ENCODE peak calls at places on chromosomes 16 and 17, in four cellular contexts. R, Q, M and Y are unnamed samples.

GRCh38 chr16:73949574-73950348 is 346.9 kb upstream of the PSMD7 start:
- DNase-seq in R (no peak), Q (no peak), M (peak; percentile 30), Y (no peak)

GRCh38 chr17:50955667-50956120 is 89.5 kb upstream of the TOB1 start:
- DNase-seq in R (no peak), Q (peak; percentile 66), M (no peak), Y (peak; percentile 70)

GRCh38 chr17:75511610-75512575 is 3.4 kb downstream of the CASKIN2 start:
- DNase-seq in R (no peak), Q (peak; percentile 55), M (no peak), Y (peak; percentile 83)

GRCh38 chr17:69525920-69526841 is 111.7 kb downstream of the MAP2K6 start:
- DNase-seq in R (no peak), Q (peak; percentile 9), M (peak; percentile 34), Y (peak; percentile 33)

GRCh38 chr17:35294756-35295155 is 51.9 kb downstream of the SLFN5 start:
- DNase-seq in R (no peak), Q (no peak), M (no peak), Y (no peak)

GRCh38 chr16:49019081-49019633 is 262.5 kb downstream of the CBLN1 start:
- DNase-seq in R (no peak), Q (peak; percentile 59), M (no peak), Y (no peak)

GRCh38 chr17:66807182-66807581 is 27.7 kb upstream of the CACNG5 start:
- DNase-seq in R (no peak), Q (no peak), M (no peak), Y (no peak)

GRCh38 chr16:30951785-30952184 is 2.9 kb downstream of the ORAI3 start:
- DNase-seq in R (no peak), Q (no peak), M (peak; percentile 89), Y (peak; percentile 94)

GRCh38 chr17:6241381-6241780 is 171.2 kb downstream of the WSCD1 start:
- DNase-seq in R (no peak), Q (no peak), M (no peak), Y (no peak)

GRCh38 chr17:76444518-76445311 is 8.2 kb downstream of the UBE2O start:
- DNase-seq in R (no peak), Q (peak; percentile 82), M (no peak), Y (no peak)

GRCh38 chr17:18937981-18938691 is 13.8 kb upstream of the SLC5A10 start:
- DNase-seq in R (no peak), Q (no peak), M (no peak), Y (no peak)

GRCh38 chr16:27374794-27375499 is 27.0 kb upstream of the IL21R start:
- DNase-seq in R (peak; percentile 13), Q (peak; percentile 92), M (peak; percentile 55), Y (peak; percentile 81)

GRCh38 chr16:58481226-58481869 is 18.6 kb upstream of the NDRG4 start:
- DNase-seq in R (no peak), Q (no peak), M (no peak), Y (no peak)

GRCh38 chr16:74922150-74923138 is 62.5 kb downstream of the WDR59 start:
- DNase-seq in R (no peak), Q (no peak), M (no peak), Y (peak; percentile 25)

GRCh38 chr16:87267566-87267965 is 49.6 kb downstream of the C16orf95 start:
- DNase-seq in R (no peak), Q (no peak), M (no peak), Y (no peak)

GRCh38 chr16:23348579-23349469 is 46.7 kb downstream of the SCNN1B start:
- DNase-seq in R (no peak), Q (no peak), M (no peak), Y (no peak)

GRCh38 chr16:30571444-30572322 is at the start of gene ZNF688:
- DNase-seq in R (peak; percentile 96), Q (peak; percentile 96), M (peak; percentile 98), Y (peak; percentile 98)

GRCh38 chr16:12462690-12463646 is 340.7 kb downstream of the CPPED1 start:
- DNase-seq in R (no peak), Q (peak; percentile 34), M (no peak), Y (no peak)

DNA sequence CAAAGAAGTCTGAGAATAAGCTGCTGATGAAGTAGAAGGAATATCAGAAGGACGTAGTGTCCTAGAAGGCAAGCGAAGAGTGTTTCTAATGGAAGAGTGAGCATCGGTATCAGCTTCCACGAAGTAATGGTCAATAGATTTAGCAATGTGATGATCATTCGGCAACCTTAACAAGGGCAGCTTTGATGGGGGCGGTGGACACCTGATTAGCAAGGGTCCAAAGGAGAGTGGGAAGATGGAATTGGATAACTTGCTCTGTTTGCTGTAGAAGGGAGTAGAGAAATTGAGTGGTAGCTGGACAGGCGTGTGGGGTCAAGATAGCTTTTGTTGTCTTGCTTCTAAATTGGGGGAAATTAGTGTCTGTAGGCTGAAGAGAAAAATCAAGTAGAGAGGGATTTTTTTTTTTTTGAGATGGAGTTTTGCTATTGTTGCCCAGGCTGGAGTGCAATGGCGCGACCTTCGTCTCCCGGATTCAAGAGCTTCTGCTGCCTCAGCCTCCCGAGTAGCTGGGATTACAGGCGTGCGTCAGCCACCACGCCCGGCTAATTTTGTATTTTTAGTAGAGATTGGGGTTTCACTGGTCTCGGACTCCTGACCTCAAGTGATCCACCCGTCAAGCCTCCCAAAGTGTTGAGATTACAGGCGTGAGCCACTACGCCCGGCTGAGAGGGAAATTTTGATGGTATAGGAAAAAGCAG is 13.9 kb upstream of the HES7 start:
- DNase-seq in R (no peak), Q (no peak), M (peak; percentile 23), Y (no peak)
- H3K27ac ChIP-seq in R (peak overlapping the region; percentile 83), Q (no peak overlapping the region), M (peak overlapping the region; percentile 81), Y (no peak overlapping the region)

DNA sequence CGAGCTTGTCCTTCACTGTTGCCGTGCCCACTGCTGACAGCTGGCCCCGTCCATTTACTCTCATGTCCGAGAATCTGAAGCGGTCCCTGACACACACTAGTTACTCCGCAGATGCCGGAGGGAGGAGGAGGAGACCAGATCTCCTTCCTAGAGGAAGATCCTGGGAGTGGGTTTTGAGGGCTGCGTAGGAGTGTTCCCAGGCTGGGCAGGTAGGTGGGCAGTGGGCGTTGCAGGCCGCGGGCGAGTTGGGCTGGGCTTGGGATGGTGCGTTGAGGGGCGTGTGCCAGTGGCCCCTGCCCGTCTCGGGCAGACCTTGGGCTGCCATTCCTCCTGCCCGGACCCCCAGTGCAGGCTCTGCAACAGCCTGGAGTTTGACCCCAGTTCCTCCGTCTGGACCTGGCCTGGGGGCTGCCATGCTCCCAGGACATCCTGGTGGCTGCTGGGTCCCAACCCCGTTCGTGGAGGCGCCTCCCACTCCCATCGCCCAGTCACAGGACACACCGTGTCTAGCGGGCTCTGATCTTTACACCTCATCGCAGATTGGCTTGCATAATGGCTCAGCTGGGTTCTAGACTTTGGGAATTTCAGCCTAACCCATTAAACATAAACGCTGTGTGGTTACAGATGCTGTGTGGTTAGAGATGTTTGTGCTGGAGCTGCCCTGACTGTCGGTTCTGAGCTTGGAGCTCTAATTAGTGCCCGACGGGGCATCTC is 22.8 kb downstream of the CACNA1H start:
- DNase-seq in R (no peak), Q (no peak), M (no peak), Y (no peak)
- H3K4me1 ChIP-seq in R (no peaks in the 10 kb centered on the region), Q (peaks cover 10% of the 10 kb centered on the region), M (no peaks in the 10 kb centered on the region), Y (no peaks in the 10 kb centered on the region)

GRCh38 chr16:85208181-85208580 is 95.9 kb upstream of the CIBAR2 start:
- DNase-seq in R (no peak), Q (no peak), M (no peak), Y (peak; percentile 53)

GRCh38 chr16:85208643-85209520 is 96.6 kb upstream of the CIBAR2 start:
- DNase-seq in R (no peak), Q (no peak), M (no peak), Y (no peak)

GRCh38 chr16:85207357-85207921 is 95.2 kb upstream of the CIBAR2 start:
- DNase-seq in R (no peak), Q (no peak), M (no peak), Y (peak; percentile 67)

GRCh38 chr16:85205747-85206471 is 93.6 kb upstream of the CIBAR2 start:
- DNase-seq in R (no peak), Q (no peak), M (no peak), Y (peak; percentile 65)

DNA sequence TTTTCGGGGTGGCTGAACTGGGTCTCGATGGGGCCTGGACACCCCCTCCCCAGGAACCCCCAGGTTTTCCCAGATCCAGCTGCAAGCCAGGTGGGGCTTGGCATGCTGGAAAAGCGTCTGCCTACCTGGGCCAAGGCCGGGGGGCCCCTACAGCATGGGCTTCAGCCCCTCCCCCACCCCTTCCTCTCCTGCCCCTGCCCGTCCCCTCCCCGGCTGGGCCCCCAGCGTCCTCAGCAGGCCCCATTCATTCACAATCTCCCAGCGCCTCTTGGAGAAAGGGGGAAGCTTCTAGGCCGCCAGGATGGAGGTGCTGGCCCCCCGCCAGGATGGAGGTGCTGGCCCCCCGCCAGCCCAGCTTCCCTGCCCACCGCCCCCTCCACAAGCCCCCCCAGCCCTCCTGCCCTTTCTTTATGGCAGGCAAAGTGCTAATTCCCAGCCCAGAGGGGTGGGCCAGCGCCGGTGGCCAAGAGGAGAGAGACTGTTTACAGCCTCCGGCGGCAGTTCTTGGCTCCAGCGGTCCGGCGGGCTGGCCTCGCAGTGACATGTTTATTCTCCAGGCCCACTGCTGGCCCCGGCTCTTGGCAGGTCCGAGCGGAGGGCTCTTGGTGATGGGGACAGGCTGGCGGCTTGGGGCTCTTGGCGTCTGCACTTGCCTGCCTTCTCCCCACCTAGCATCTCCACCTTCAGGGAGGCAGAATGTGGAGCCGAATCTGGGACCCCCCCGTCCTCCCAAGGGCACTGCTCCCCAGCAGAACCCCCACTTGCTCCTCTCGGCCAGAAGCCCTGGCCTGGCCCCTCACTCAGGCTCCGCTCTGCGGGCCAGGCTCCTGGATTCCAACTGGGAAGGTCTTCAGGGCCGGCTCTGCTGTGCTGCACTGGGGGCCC is 94.4 kb upstream of the CIBAR2 start:
- DNase-seq in R (no peak), Q (peak; percentile 48), M (peak; percentile 82), Y (peak; percentile 82)
- H3K27ac ChIP-seq in R (no peak overlapping the region), Q (no peak overlapping the region), M (peak overlapping the region; percentile 82), Y (peak overlapping the region; percentile 25)

DNA sequence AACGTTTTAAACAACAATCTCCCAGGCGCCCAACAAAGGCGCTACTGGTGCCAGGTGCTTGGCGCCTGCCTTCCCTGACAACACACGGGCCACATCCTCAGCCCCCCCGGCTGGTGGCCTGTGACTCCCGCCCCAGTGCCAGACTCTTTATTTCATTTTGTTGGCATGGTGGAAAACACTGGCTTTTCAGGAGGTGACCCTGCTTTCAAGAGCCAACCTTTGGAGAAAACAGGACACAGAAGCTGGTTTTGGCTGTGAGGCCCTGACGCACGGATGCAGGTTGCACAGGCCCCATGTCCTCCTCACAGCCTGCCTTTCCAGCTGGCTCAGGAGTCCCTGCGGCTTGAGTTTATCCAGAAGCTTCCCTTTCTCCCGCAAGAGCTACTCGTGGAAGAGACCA is 100.0 kb downstream of the METRNL start:
- DNase-seq in R (no peak), Q (no peak), M (peak; percentile 41), Y (no peak)
- H3K4me1 ChIP-seq in R (no peaks in the 10 kb centered on the region), Q (peaks cover 18% of the 10 kb centered on the region), M (no peaks in the 10 kb centered on the region), Y (peaks cover 5% of the 10 kb centered on the region)

DNA sequence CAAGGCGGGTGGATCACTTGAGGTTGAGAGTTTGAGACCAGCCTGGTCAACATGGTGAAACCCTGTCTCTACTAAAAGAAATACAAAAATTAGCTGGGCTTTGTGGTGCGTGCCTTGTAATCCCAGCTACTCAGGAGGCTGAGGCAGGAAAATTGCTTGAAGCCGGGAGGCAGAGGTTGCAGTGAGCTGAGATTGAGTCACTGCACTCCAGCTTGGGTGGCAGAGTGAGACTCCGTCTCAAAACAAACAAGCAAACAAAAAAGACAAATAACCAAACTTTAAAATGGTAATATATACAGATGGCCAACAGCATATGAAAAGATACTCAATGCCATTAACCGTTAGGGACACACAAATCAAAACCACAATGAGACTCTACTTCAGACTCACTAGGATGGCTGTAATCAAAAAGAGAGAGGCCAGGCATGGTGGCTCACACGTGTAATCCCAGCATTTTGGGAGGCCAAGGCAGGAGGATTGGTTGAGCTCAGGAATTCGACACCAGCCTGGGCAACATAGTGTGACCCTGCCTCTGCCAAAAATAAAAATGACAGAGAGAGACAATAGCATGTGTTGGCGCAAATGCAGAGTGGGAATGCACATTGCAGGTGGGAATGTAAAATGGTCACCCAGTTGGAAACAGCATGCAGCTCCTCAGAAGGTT is 21.3 kb downstream of the SULT1A2 start:
- DNase-seq in R (no peak), Q (no peak), M (no peak), Y (no peak)
- H3K27ac ChIP-seq in R (no peak overlapping the region), Q (no peak overlapping the region), M (no peak overlapping the region), Y (no peak overlapping the region)